ENCODE peak calls at places on chromosomes 12 and 14, in ten cellular contexts. M, E, Y, L, P, G, H, A, F and Z are unnamed samples.

GRCh38 chr14:23085458-23085857 is 9.5 kb downstream of the ACIN1 start:
- DNase-seq in Y (no peak), P (peak), E (peak), H (no peak), M (no peak), L (peak), G (no peak), F (no peak), A (no peak), Z (peak)

GRCh38 chr12:122788387-122788786 is 14.0 kb downstream of the CCDC62 start:
- DNase-seq in G (no peak), E (peak), Y (peak), M (no peak), A (no peak), F (no peak), L (peak), H (no peak), P (no peak), Z (peak)

GRCh38 chr14:36254020-36254614 is 66.3 kb downstream of the MBIP start:
- DNase-seq in F (no peak), L (peak), Y (peak), A (no peak), H (no peak), M (no peak), P (peak), G (no peak), E (peak), Z (peak)

GRCh38 chr12:2679068-2679815 is 115.5 kb upstream of the FKBP4 start:
- DNase-seq in P (no peak), L (no peak), G (peak), H (no peak), Y (no peak), A (no peak), F (no peak), E (no peak), M (no peak), Z (no peak)

GRCh38 chr12:49903700-49904423 is at the start of gene FAIM2:
- DNase-seq in H (peak), G (peak), A (no peak), L (peak), P (peak), Y (peak), E (peak), F (peak), M (peak), Z (peak)

GRCh38 chr12:92703777-92704176 is 988 bp downstream of the PLEKHG7 start:
- DNase-seq in P (peak), E (no peak), L (no peak), F (no peak), M (no peak), H (no peak), A (no peak), Y (no peak), G (no peak), Z (no peak)

GRCh38 chr12:51976376-51977160 is 25.1 kb downstream of the ACVR1B start:
- DNase-seq in A (peak), F (no peak), L (peak), E (peak), P (peak), H (no peak), M (no peak), Y (peak), G (no peak), Z (peak)

GRCh38 chr12:120367252-120367923 is 1.6 kb downstream of the MSI1 start:
- DNase-seq in L (no peak), F (peak), H (no peak), P (peak), G (no peak), M (no peak), A (peak), Y (no peak), E (no peak), Z (no peak)

GRCh38 chr12:3999904-4000303 is 126.7 kb upstream of the PARP11 start:
- DNase-seq in M (no peak), Y (no peak), H (no peak), G (no peak), P (no peak), A (no peak), F (no peak), E (no peak), L (no peak), Z (no peak)

GRCh38 chr12:94616217-94616729 is 34.1 kb downstream of the TMCC3 start:
- DNase-seq in F (no peak), Y (peak), G (no peak), A (peak), E (peak), H (peak), M (no peak), L (peak), P (no peak), Z (no peak)

GRCh38 chr14:77033622-77034521 is 5.4 kb upstream of the IRF2BPL start:
- DNase-seq in G (peak), L (peak), Y (peak), M (peak), P (peak), F (peak), A (peak), E (peak), H (peak), Z (peak)

GRCh38 chr12:121050725-121051124 is 11.7 kb upstream of the OASL start:
- DNase-seq in Y (no peak), F (no peak), A (peak), G (no peak), P (peak), L (no peak), E (no peak), H (no peak), M (no peak), Z (peak)

GRCh38 chr12:82507656-82508055 is 149.3 kb downstream of the METTL25 start:
- DNase-seq in Y (no peak), E (no peak), A (no peak), P (no peak), G (no peak), M (no peak), H (no peak), F (no peak), L (no peak), Z (no peak)

GRCh38 chr12:130194154-130194553 is 31.9 kb downstream of the FZD10 start:
- DNase-seq in A (no peak), F (no peak), H (no peak), G (no peak), Y (no peak), E (no peak), L (no peak), P (no peak), M (no peak), Z (no peak)

GRCh38 chr12:153080-153746 is 60.7 kb downstream of the SLC6A12 start:
- DNase-seq in Y (peak), H (peak), L (peak), E (peak), F (peak), G (peak), P (peak), A (peak), M (no peak), Z (peak)

GRCh38 chr14:101463566-101464171 is 97.6 kb upstream of the DIO3 start:
- DNase-seq in M (no peak), H (no peak), A (no peak), L (no peak), F (no peak), Y (no peak), P (no peak), G (peak), E (no peak), Z (no peak)

GRCh38 chr12:108606492-108606891 is 8.6 kb upstream of the TMEM119 start:
- DNase-seq in E (no peak), M (no peak), Y (no peak), L (no peak), G (peak), F (no peak), P (no peak), A (no peak), H (no peak), Z (no peak)

GRCh38 chr12:117047810-117048584 is 51.2 kb downstream of the TESC start:
- DNase-seq in M (peak), F (peak), P (peak), L (peak), H (no peak), Y (peak), G (no peak), A (no peak), E (peak), Z (peak)

GRCh38 chr12:111558107-111558376 is 41.1 kb downstream of the ATXN2 start:
- DNase-seq in P (no peak), H (no peak), A (no peak), F (no peak), L (no peak), G (no peak), M (no peak), E (no peak), Y (no peak), Z (no peak)

GRCh38 chr12:131920157-131920508 is 8.9 kb upstream of the PUS1 start:
- DNase-seq in M (no peak), F (peak), L (no peak), E (no peak), Y (no peak), P (no peak), H (no peak), A (no peak), G (no peak), Z (no peak)

GRCh38 chr12:107091989-107092641 is 1.2 kb downstream of the CRY1 start:
- DNase-seq in H (no peak), M (peak), Y (peak), L (peak), G (no peak), P (peak), E (peak), A (peak), F (peak), Z (peak)

GRCh38 chr14:100770605-100771120 is 44.0 kb downstream of the DLK1 start:
- DNase-seq in F (no peak), G (no peak), L (no peak), E (no peak), M (no peak), H (peak), P (no peak), Y (no peak), A (no peak), Z (no peak)

GRCh38 chr12:46659032-46659703 is 166.6 kb downstream of the SLC38A4 start:
- DNase-seq in F (no peak), G (no peak), L (peak), P (peak), Y (peak), E (peak), M (no peak), A (no peak), H (no peak), Z (peak)

GRCh38 chr12:121061831-121062230 is 22.8 kb upstream of the OASL start:
- DNase-seq in Y (peak), P (peak), H (no peak), F (no peak), M (no peak), G (no peak), L (peak), A (peak), E (peak), Z (peak)

GRCh38 chr14:88792572-88793258 is at the start of gene EML5:
- DNase-seq in H (peak), F (peak), Y (peak), G (peak), L (peak), M (peak), E (peak), A (peak), P (peak), Z (peak)

GRCh38 chr12:82149045-82149444 is 209.1 kb downstream of the CCDC59 start:
- DNase-seq in Y (no peak), E (no peak), M (no peak), A (no peak), G (no peak), P (no peak), F (no peak), L (no peak), H (no peak), Z (no peak)

GRCh38 chr14:106657460-106657859 is 1131.1 kb downstream of the TMEM121 start:
- DNase-seq in L (no peak), Y (no peak), P (no peak), E (no peak), G (no peak), M (no peak), F (peak), H (no peak), A (peak), Z (no peak)

GRCh38 chr14:26730929-26731618 is 133.2 kb upstream of the NOVA1 start:
- DNase-seq in M (no peak), F (peak), H (peak), A (peak), G (no peak), L (peak), P (peak), Y (peak), E (peak), Z (peak)

GRCh38 chr12:49261726-49262125 is 3.2 kb upstream of the TUBA1C start:
- DNase-seq in P (no peak), A (no peak), G (no peak), L (no peak), H (no peak), F (no peak), M (no peak), Y (no peak), E (no peak), Z (peak)

GRCh38 chr12:76784600-76785051 is 20.7 kb downstream of the ZDHHC17 start:
- DNase-seq in F (no peak), M (peak), Y (peak), H (no peak), L (peak), P (peak), E (peak), A (no peak), G (no peak), Z (peak)

GRCh38 chr12:122283680-122284079 is 17.4 kb upstream of the VPS33A start:
- DNase-seq in F (no peak), L (no peak), G (no peak), Y (no peak), M (no peak), A (no peak), H (no peak), E (no peak), P (no peak), Z (no peak)

GRCh38 chr12:46786774-46787173 is 39.0 kb downstream of the SLC38A4 start:
- DNase-seq in E (peak), A (no peak), P (peak), H (no peak), G (no peak), L (peak), F (no peak), M (peak), Y (peak), Z (peak)

GRCh38 chr12:70756118-70756517 is 118.9 kb upstream of the PTPRB start:
- DNase-seq in E (peak), G (no peak), A (peak), F (no peak), L (peak), H (no peak), Y (peak), P (peak), M (no peak), Z (peak)

GRCh38 chr14:99183716-99184115 is 88.3 kb downstream of the BCL11B start:
- DNase-seq in F (no peak), M (no peak), L (no peak), G (peak), A (no peak), H (no peak), Y (no peak), E (no peak), P (no peak), Z (no peak)

GRCh38 chr14:92373336-92373735 is 50.4 kb downstream of the SLC24A4 start:
- DNase-seq in M (no peak), L (no peak), P (peak), H (no peak), Y (no peak), E (no peak), G (no peak), F (no peak), A (no peak), Z (no peak)

GRCh38 chr12:61220337-61220736 is 1039.9 kb upstream of the USP15 start:
- DNase-seq in H (no peak), A (no peak), F (no peak), L (no peak), Y (no peak), M (no peak), E (no peak), P (no peak), G (no peak), Z (no peak)

GRCh38 chr12:121709478-121709890 is 3.1 kb upstream of the TMEM120B start:
- DNase-seq in E (peak), L (peak), H (no peak), G (no peak), P (peak), F (peak), A (no peak), Y (peak), M (no peak), Z (peak)

GRCh38 chr14:38730420-38730819 is 372.6 kb downstream of the SEC23A start:
- DNase-seq in A (no peak), E (no peak), F (no peak), P (no peak), M (no peak), H (no peak), G (no peak), Y (no peak), L (no peak), Z (no peak)

GRCh38 chr12:131808744-131809371 is 19.3 kb upstream of the MMP17 start:
- DNase-seq in P (peak), H (peak), F (no peak), M (no peak), A (peak), E (peak), Y (no peak), G (no peak), L (peak), Z (no peak)

GRCh38 chr12:120242275-120242799 is 23.2 kb downstream of the PXN start:
- DNase-seq in E (no peak), L (no peak), F (no peak), H (no peak), G (peak), Y (no peak), P (no peak), A (no peak), M (no peak), Z (no peak)

DNA sequence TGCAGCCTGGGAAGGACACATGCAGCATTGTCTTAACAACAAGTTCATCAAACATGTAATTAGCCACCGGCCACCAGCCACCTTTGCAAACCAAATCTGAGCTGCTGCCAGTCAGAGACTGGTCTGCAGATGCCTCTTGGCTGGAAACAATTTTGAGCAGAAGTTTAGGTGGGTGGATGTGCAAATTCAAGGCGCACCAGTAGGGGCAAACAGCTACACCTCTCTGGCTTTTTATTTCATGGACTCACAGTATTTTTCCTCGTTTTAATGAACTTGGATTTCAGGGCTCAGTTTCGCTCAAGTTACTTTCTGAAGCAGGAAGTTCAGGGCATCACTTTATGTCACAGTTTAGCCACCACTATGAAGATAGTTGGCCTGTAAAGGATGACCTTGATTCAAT is 94.3 kb downstream of the OTX2 start:
- DNase-seq in E (no peak), A (no peak), G (no peak), L (no peak), P (no peak), F (no peak), M (no peak), H (no peak), Y (no peak), Z (no peak)
- TF ChIP-seq CTCF in E (no peak), A (no peak), G (no peak), L (no peak), P (no peak), F (no peak), M (peak), H (no peak), Y (no peak), Z (no peak)

DNA sequence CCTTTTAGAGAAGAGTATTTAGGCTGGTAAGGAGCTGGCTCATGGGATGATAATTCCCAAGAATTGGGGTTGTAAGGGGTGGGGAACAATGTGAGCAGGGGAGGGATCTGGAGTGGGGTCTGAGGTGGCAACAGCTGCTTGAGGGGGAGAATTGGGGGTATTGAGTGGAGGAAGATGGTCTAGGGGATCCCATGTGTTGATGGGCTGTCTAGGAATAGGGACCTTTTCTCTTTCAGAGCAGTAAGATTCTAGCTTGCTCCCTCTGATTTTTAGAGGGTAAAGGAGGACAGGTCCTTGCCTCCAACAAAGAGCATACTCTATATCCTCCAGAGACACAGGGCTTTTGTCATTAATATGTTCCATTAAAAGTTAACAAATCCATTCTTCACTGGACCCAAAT is 22.4 kb downstream of the CLEC2A start:
- DNase-seq in L (no peak), M (no peak), E (no peak), H (no peak), P (no peak), A (no peak), G (no peak), Y (no peak), F (no peak), Z (no peak)
- H3K4me3 ChIP-seq in L (no peak), M (no peak), E (no peak), H (no peak), P (no peak), A (no peak), G (no peak), Y (no peak), F (no peak), Z (no peak)

GRCh38 chr14:69547701-69548348 is 26.8 kb downstream of the CCDC177 start:
- DNase-seq in A (no peak), H (no peak), E (peak), G (peak), L (peak), P (peak), F (peak), M (no peak), Y (peak), Z (peak)
- TF ChIP-seq CTCF in A (peak), H (peak), E (peak), G (peak), L (peak), P (peak), F (peak), M (peak), Y (peak), Z (peak)

GRCh38 chr12:98449601-98450000 is 65.8 kb upstream of the TMPO start:
- DNase-seq in L (no peak), A (no peak), E (no peak), P (no peak), Y (no peak), M (no peak), G (no peak), H (no peak), F (no peak), Z (no peak)
- H3K4me3 ChIP-seq in L (no peak), A (no peak), E (no peak), P (no peak), Y (no peak), M (no peak), G (no peak), H (no peak), F (no peak), Z (no peak)

DNA sequence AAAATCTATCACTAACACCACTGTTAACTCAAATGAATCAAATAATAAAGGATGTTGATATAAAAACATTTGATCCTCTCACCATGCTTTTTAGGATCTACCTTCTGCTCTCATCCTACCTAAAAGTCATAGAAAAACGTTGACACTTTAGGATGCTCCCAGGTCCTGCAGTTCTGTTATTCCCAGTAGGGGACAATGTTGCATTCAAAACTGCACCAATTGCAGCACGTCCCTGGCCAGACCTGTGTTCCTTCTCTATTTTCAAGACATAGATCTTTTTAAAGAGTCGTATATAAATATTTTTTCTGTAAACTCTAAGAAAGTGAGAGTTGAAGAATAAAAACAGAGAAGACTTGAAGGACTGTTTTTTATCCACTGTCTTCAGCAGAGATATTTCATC is 8.8 kb downstream of the AICDA start:
- DNase-seq in H (no peak), G (no peak), E (no peak), F (no peak), Y (no peak), M (no peak), P (peak), A (peak), L (no peak), Z (no peak)
- TF ChIP-seq CTCF in H (no peak), G (no peak), E (no peak), F (no peak), Y (peak), M (no peak), P (no peak), A (peak), L (peak), Z (peak)